ENCODE peak calls at places on chromosomes 11 and 22, in seven cellular contexts. One of them, this sample, is unnamed.
A peak's percentile ranks its signal among the peaks of the same experiment; 100 is the strongest.

GRCh38 chr11:35927730-35928129 is 16.1 kb upstream of the LDLRAD3 start:
- DNase-seq in lower lobe of right lung: peak; percentile 84
- DNase-seq in heart left ventricle: no peak
- DNase-seq in GM23338: no peak
- DNase-seq in fibroblast of villous mesenchyme: peak; percentile 85
- DNase-seq in bronchial epithelial cell: peak; percentile 97
- DNase-seq in fibroblast of mammary gland: peak; percentile 93
- DNase-seq in this sample: no peak

GRCh38 chr11:128772814-128773213 is 78.9 kb downstream of the FLI1 start:
- DNase-seq in lower lobe of right lung: peak; percentile 82
- DNase-seq in heart left ventricle: peak; percentile 78
- DNase-seq in GM23338: no peak
- DNase-seq in fibroblast of villous mesenchyme: no peak
- DNase-seq in bronchial epithelial cell: no peak
- DNase-seq in fibroblast of mammary gland: no peak
- DNase-seq in this sample: peak; percentile 42

GRCh38 chr11:61791737-61792309 is 576 bp downstream of the TMEM258 start:
- DNase-seq in lower lobe of right lung: peak; percentile 68
- DNase-seq in heart left ventricle: peak; percentile 58
- DNase-seq in GM23338: peak; percentile 80
- DNase-seq in fibroblast of villous mesenchyme: peak; percentile 95
- DNase-seq in bronchial epithelial cell: peak; percentile 84
- DNase-seq in fibroblast of mammary gland: peak; percentile 96
- DNase-seq in this sample: peak; percentile 82

GRCh38 chr11:124983674-124984511 is 29.9 kb downstream of the CCDC15 start:
- DNase-seq in lower lobe of right lung: no peak
- DNase-seq in heart left ventricle: peak; percentile 48
- DNase-seq in GM23338: no peak
- DNase-seq in fibroblast of villous mesenchyme: no peak
- DNase-seq in bronchial epithelial cell: no peak
- DNase-seq in fibroblast of mammary gland: no peak
- DNase-seq in this sample: no peak

GRCh38 chr11:74282421-74282820 is 29.0 kb downstream of the P4HA3 start:
- DNase-seq in lower lobe of right lung: peak; percentile 75
- DNase-seq in heart left ventricle: no peak
- DNase-seq in GM23338: no peak
- DNase-seq in fibroblast of villous mesenchyme: no peak
- DNase-seq in bronchial epithelial cell: no peak
- DNase-seq in fibroblast of mammary gland: no peak
- DNase-seq in this sample: no peak

GRCh38 chr11:10730151-10730550 is 20.9 kb upstream of the CTR9 start:
- DNase-seq in lower lobe of right lung: no peak
- DNase-seq in heart left ventricle: no peak
- DNase-seq in GM23338: no peak
- DNase-seq in fibroblast of villous mesenchyme: no peak
- DNase-seq in bronchial epithelial cell: no peak
- DNase-seq in fibroblast of mammary gland: peak; percentile 36
- DNase-seq in this sample: no peak

GRCh38 chr11:95584589-95584988 is 205.0 kb downstream of the FAM76B start:
- DNase-seq in lower lobe of right lung: no peak
- DNase-seq in heart left ventricle: no peak
- DNase-seq in GM23338: no peak
- DNase-seq in fibroblast of villous mesenchyme: no peak
- DNase-seq in bronchial epithelial cell: no peak
- DNase-seq in fibroblast of mammary gland: no peak
- DNase-seq in this sample: no peak

GRCh38 chr11:128196235-128196634 is 391.1 kb downstream of the ETS1 start:
- DNase-seq in lower lobe of right lung: no peak
- DNase-seq in heart left ventricle: no peak
- DNase-seq in GM23338: no peak
- DNase-seq in fibroblast of villous mesenchyme: peak; percentile 53
- DNase-seq in bronchial epithelial cell: peak; percentile 62
- DNase-seq in fibroblast of mammary gland: peak; percentile 71
- DNase-seq in this sample: no peak

GRCh38 chr11:77089004-77089545 is 13.6 kb upstream of the OMP start:
- DNase-seq in lower lobe of right lung: peak; percentile 24
- DNase-seq in heart left ventricle: peak; percentile 46
- DNase-seq in GM23338: no peak
- DNase-seq in fibroblast of villous mesenchyme: no peak
- DNase-seq in bronchial epithelial cell: no peak
- DNase-seq in fibroblast of mammary gland: no peak
- DNase-seq in this sample: no peak

GRCh38 chr11:16780146-16780545 is 41.7 kb downstream of the C11orf58 start:
- DNase-seq in lower lobe of right lung: no peak
- DNase-seq in heart left ventricle: no peak
- DNase-seq in GM23338: no peak
- DNase-seq in fibroblast of villous mesenchyme: no peak
- DNase-seq in bronchial epithelial cell: no peak
- DNase-seq in fibroblast of mammary gland: no peak
- DNase-seq in this sample: no peak

GRCh38 chr22:38850941-38851849 is 7.4 kb upstream of the NPTXR start:
- DNase-seq in lower lobe of right lung: no peak
- DNase-seq in heart left ventricle: no peak
- DNase-seq in GM23338: no peak
- DNase-seq in fibroblast of villous mesenchyme: peak; percentile 33
- DNase-seq in bronchial epithelial cell: peak; percentile 64
- DNase-seq in fibroblast of mammary gland: peak; percentile 71
- DNase-seq in this sample: no peak

GRCh38 chr11:12914401-12914912 is 94.7 kb upstream of the RASSF10 start:
- DNase-seq in lower lobe of right lung: peak; percentile 51
- DNase-seq in heart left ventricle: peak; percentile 82
- DNase-seq in GM23338: peak; percentile 91
- DNase-seq in fibroblast of villous mesenchyme: peak; percentile 39
- DNase-seq in bronchial epithelial cell: no peak
- DNase-seq in fibroblast of mammary gland: peak; percentile 55
- DNase-seq in this sample: peak; percentile 67

GRCh38 chr22:31344369-31345330 is 1.5 kb downstream of the PATZ1 start:
- DNase-seq in lower lobe of right lung: peak; percentile 59
- DNase-seq in heart left ventricle: peak; percentile 70
- DNase-seq in GM23338: peak; percentile 25
- DNase-seq in fibroblast of villous mesenchyme: peak; percentile 72
- DNase-seq in bronchial epithelial cell: no peak
- DNase-seq in fibroblast of mammary gland: peak; percentile 48
- DNase-seq in this sample: peak; percentile 19

GRCh38 chr11:77071671-77072605 is 5.2 kb downstream of the CAPN5 start:
- DNase-seq in lower lobe of right lung: peak; percentile 42
- DNase-seq in heart left ventricle: peak; percentile 43
- DNase-seq in GM23338: no peak
- DNase-seq in fibroblast of villous mesenchyme: no peak
- DNase-seq in bronchial epithelial cell: peak; percentile 4
- DNase-seq in fibroblast of mammary gland: peak; percentile 49
- DNase-seq in this sample: no peak

GRCh38 chr11:127996825-127997224 is 590.5 kb downstream of the ETS1 start:
- DNase-seq in lower lobe of right lung: no peak
- DNase-seq in heart left ventricle: no peak
- DNase-seq in GM23338: no peak
- DNase-seq in fibroblast of villous mesenchyme: no peak
- DNase-seq in bronchial epithelial cell: no peak
- DNase-seq in fibroblast of mammary gland: peak; percentile 17
- DNase-seq in this sample: no peak

GRCh38 chr22:36823177-36823839 is 6.5 kb upstream of the PVALB start:
- DNase-seq in lower lobe of right lung: no peak
- DNase-seq in heart left ventricle: no peak
- DNase-seq in GM23338: peak; percentile 81
- DNase-seq in fibroblast of villous mesenchyme: no peak
- DNase-seq in bronchial epithelial cell: no peak
- DNase-seq in fibroblast of mammary gland: no peak
- DNase-seq in this sample: no peak

GRCh38 chr11:18036456-18036855 is 9.6 kb downstream of the TPH1 start:
- DNase-seq in lower lobe of right lung: no peak
- DNase-seq in heart left ventricle: no peak
- DNase-seq in GM23338: no peak
- DNase-seq in fibroblast of villous mesenchyme: no peak
- DNase-seq in bronchial epithelial cell: no peak
- DNase-seq in fibroblast of mammary gland: no peak
- DNase-seq in this sample: no peak

GRCh38 chr11:114061053-114062049 is 1.8 kb downstream of the ZBTB16 start:
- DNase-seq in lower lobe of right lung: peak; percentile 55
- DNase-seq in heart left ventricle: peak; percentile 69
- DNase-seq in GM23338: peak; percentile 37
- DNase-seq in fibroblast of villous mesenchyme: peak; percentile 58
- DNase-seq in bronchial epithelial cell: no peak
- DNase-seq in fibroblast of mammary gland: peak; percentile 55
- DNase-seq in this sample: peak; percentile 33

GRCh38 chr11:17792161-17792560 is 57.6 kb downstream of the KCNC1 start:
- DNase-seq in lower lobe of right lung: no peak
- DNase-seq in heart left ventricle: no peak
- DNase-seq in GM23338: no peak
- DNase-seq in fibroblast of villous mesenchyme: no peak
- DNase-seq in bronchial epithelial cell: no peak
- DNase-seq in fibroblast of mammary gland: no peak
- DNase-seq in this sample: no peak

GRCh38 chr22:39727541-39727940 is 157.0 kb downstream of the CACNA1I start:
- DNase-seq in lower lobe of right lung: no peak
- DNase-seq in heart left ventricle: no peak
- DNase-seq in GM23338: no peak
- DNase-seq in fibroblast of villous mesenchyme: peak; percentile 17
- DNase-seq in bronchial epithelial cell: no peak
- DNase-seq in fibroblast of mammary gland: peak; percentile 41
- DNase-seq in this sample: no peak

GRCh38 chr11:66183581-66184048 is 84.8 kb upstream of the RAB1B start:
- DNase-seq in lower lobe of right lung: no peak
- DNase-seq in heart left ventricle: no peak
- DNase-seq in GM23338: peak; percentile 64
- DNase-seq in fibroblast of villous mesenchyme: no peak
- DNase-seq in bronchial epithelial cell: no peak
- DNase-seq in fibroblast of mammary gland: peak; percentile 17
- DNase-seq in this sample: no peak

GRCh38 chr22:21961886-21962654 is 9.4 kb upstream of the PPM1F start:
- DNase-seq in lower lobe of right lung: no peak
- DNase-seq in heart left ventricle: no peak
- DNase-seq in GM23338: no peak
- DNase-seq in fibroblast of villous mesenchyme: no peak
- DNase-seq in bronchial epithelial cell: peak; percentile 70
- DNase-seq in fibroblast of mammary gland: peak; percentile 75
- DNase-seq in this sample: no peak

GRCh38 chr22:36856121-36856791 is 4.5 kb upstream of the NCF4 start:
- DNase-seq in lower lobe of right lung: peak; percentile 95
- DNase-seq in heart left ventricle: peak; percentile 95
- DNase-seq in GM23338: peak; percentile 94
- DNase-seq in fibroblast of villous mesenchyme: peak; percentile 87
- DNase-seq in bronchial epithelial cell: peak; percentile 61
- DNase-seq in fibroblast of mammary gland: peak; percentile 83
- DNase-seq in this sample: peak; percentile 90

GRCh38 chr11:37343279-37343678 is 745.2 kb upstream of the RAG2 start:
- DNase-seq in lower lobe of right lung: no peak
- DNase-seq in heart left ventricle: no peak
- DNase-seq in GM23338: no peak
- DNase-seq in fibroblast of villous mesenchyme: no peak
- DNase-seq in bronchial epithelial cell: no peak
- DNase-seq in fibroblast of mammary gland: no peak
- DNase-seq in this sample: no peak

GRCh38 chr11:64541131-64541530 is 49.9 kb upstream of the SLC22A12 start:
- DNase-seq in lower lobe of right lung: peak; percentile 25
- DNase-seq in heart left ventricle: no peak
- DNase-seq in GM23338: no peak
- DNase-seq in fibroblast of villous mesenchyme: no peak
- DNase-seq in bronchial epithelial cell: no peak
- DNase-seq in fibroblast of mammary gland: no peak
- DNase-seq in this sample: no peak
- TF ChIP-seq CTCF in lower lobe of right lung: no peak
- TF ChIP-seq CTCF in heart left ventricle: no peak
- TF ChIP-seq CTCF in GM23338: no peak
- TF ChIP-seq CTCF in fibroblast of villous mesenchyme: no peak
- TF ChIP-seq CTCF in bronchial epithelial cell: no peak
- TF ChIP-seq CTCF in fibroblast of mammary gland: no peak
- TF ChIP-seq CTCF in this sample: no peak

GRCh38 chr22:28582806-28583205 is 96.8 kb downstream of the TTC28 start:
- DNase-seq in lower lobe of right lung: no peak
- DNase-seq in heart left ventricle: no peak
- DNase-seq in GM23338: peak; percentile 59
- DNase-seq in fibroblast of villous mesenchyme: peak; percentile 70
- DNase-seq in bronchial epithelial cell: no peak
- DNase-seq in fibroblast of mammary gland: peak; percentile 93
- DNase-seq in this sample: no peak
- H3K4me3 ChIP-seq in lower lobe of right lung: no peak overlapping the region
- H3K4me3 ChIP-seq in heart left ventricle: no peak overlapping the region
- H3K4me3 ChIP-seq in GM23338: no peak overlapping the region
- H3K4me3 ChIP-seq in fibroblast of villous mesenchyme: no peak overlapping the region
- H3K4me3 ChIP-seq in bronchial epithelial cell: no peak overlapping the region
- H3K4me3 ChIP-seq in fibroblast of mammary gland: no peak overlapping the region
- H3K4me3 ChIP-seq in this sample: no peak overlapping the region

GRCh38 chr11:27711725-27712124 is 11.5 kb upstream of the BDNF start:
- DNase-seq in lower lobe of right lung: no peak
- DNase-seq in heart left ventricle: no peak
- DNase-seq in GM23338: no peak
- DNase-seq in fibroblast of villous mesenchyme: no peak
- DNase-seq in bronchial epithelial cell: no peak
- DNase-seq in fibroblast of mammary gland: no peak
- DNase-seq in this sample: no peak
- TF ChIP-seq CTCF in lower lobe of right lung: no peak
- TF ChIP-seq CTCF in heart left ventricle: no peak
- TF ChIP-seq CTCF in GM23338: no peak
- TF ChIP-seq CTCF in fibroblast of villous mesenchyme: no peak
- TF ChIP-seq CTCF in bronchial epithelial cell: no peak
- TF ChIP-seq CTCF in fibroblast of mammary gland: no peak
- TF ChIP-seq CTCF in this sample: no peak

GRCh38 chr11:85867751-85868150 is 12.6 kb downstream of the CCDC83 start:
- DNase-seq in lower lobe of right lung: no peak
- DNase-seq in heart left ventricle: no peak
- DNase-seq in GM23338: no peak
- DNase-seq in fibroblast of villous mesenchyme: peak; percentile 7
- DNase-seq in bronchial epithelial cell: no peak
- DNase-seq in fibroblast of mammary gland: no peak
- DNase-seq in this sample: no peak

GRCh38 chr11:85869776-85870175 is 14.6 kb downstream of the CCDC83 start:
- DNase-seq in lower lobe of right lung: no peak
- DNase-seq in heart left ventricle: no peak
- DNase-seq in GM23338: no peak
- DNase-seq in fibroblast of villous mesenchyme: no peak
- DNase-seq in bronchial epithelial cell: no peak
- DNase-seq in fibroblast of mammary gland: no peak
- DNase-seq in this sample: no peak

GRCh38 chr11:85863855-85864254 is 8.7 kb downstream of the CCDC83 start:
- DNase-seq in lower lobe of right lung: no peak
- DNase-seq in heart left ventricle: no peak
- DNase-seq in GM23338: no peak
- DNase-seq in fibroblast of villous mesenchyme: no peak
- DNase-seq in bronchial epithelial cell: no peak
- DNase-seq in fibroblast of mammary gland: no peak
- DNase-seq in this sample: no peak

DNA sequence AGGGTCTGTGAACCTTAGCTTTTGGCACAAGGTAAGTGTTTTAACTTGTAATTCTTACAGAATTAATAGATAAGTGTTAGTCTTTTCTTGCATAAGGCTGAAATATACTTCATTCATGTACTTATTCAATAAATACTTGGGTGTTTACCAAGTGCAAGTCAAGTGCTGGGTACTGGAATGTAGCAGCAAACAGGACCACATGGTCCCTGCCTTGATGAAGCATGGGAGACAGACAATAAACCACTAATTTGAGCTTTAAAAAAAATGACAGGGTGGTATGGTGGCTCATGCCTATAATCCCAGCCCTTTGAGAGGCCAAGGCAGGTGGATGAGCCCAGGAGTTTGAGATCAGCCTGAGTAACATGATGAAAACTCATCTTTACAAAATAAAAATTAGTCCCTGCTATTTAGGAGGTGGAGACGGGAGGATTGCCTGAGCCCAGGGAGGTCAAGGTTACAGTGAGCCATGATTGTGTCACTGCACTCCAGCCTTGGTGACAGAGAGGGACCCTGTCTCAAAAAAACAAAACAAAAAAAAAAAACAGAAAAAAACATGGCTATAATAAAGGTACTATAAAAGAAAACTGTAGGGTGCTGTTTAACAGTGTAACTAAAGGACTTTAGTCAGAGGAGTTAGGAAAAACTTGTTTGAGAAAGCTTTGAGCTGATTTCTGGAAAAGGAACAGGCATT is 11.1 kb downstream of the CCDC83 start:
- DNase-seq in lower lobe of right lung: no peak
- DNase-seq in heart left ventricle: no peak
- DNase-seq in GM23338: no peak
- DNase-seq in fibroblast of villous mesenchyme: no peak
- DNase-seq in bronchial epithelial cell: no peak
- DNase-seq in fibroblast of mammary gland: no peak
- DNase-seq in this sample: no peak
- H3K4me3 ChIP-seq in lower lobe of right lung: no peak overlapping the region
- H3K4me3 ChIP-seq in heart left ventricle: no peak overlapping the region
- H3K4me3 ChIP-seq in GM23338: no peak overlapping the region
- H3K4me3 ChIP-seq in fibroblast of villous mesenchyme: no peak overlapping the region
- H3K4me3 ChIP-seq in bronchial epithelial cell: no peak overlapping the region
- H3K4me3 ChIP-seq in fibroblast of mammary gland: no peak overlapping the region
- H3K4me3 ChIP-seq in this sample: no peak overlapping the region